ENCODE peak calls at places on chromosomes 11 and 22, in ten cellular contexts. F is nephron progenitor cell, V is cardiac fibroblast, X is fibroblast of mammary gland, J is mesothelial cell of epicardium, A is stomach, L is HFFc6, I is BJ, G is A673, Q is mucosa of descending colon. T is an unnamed sample.

GRCh38 chr11:12245091-12245490 is 132.3 kb upstream of the PARVA start:
- DNase-seq in F (no peak), V (no peak), X (peak; percentile 61), J (no peak), A (no peak), L (no peak), I (no peak), G (no peak), Q (no peak), T (no peak)

GRCh38 chr11:2776351-2777061 is 76.7 kb upstream of the KCNQ1OT1 start:
- DNase-seq in F (no peak), V (no peak), X (no peak), J (peak; percentile 31), A (peak; percentile 24), L (no peak), I (no peak), G (no peak), Q (no peak), T (no peak)

GRCh38 chr11:23540101-23540561 is 679.9 kb upstream of the CCDC179 start:
- DNase-seq in F (peak; percentile 36), V (peak; percentile 53), X (peak; percentile 42), J (no peak), A (no peak), L (peak; percentile 21), I (no peak), G (peak; percentile 55), Q (peak; percentile 39), T (no peak)

GRCh38 chr11:120065176-120065575 is 72.7 kb downstream of the TRIM29 start:
- DNase-seq in F (no peak), V (no peak), X (no peak), J (no peak), A (no peak), L (no peak), I (no peak), G (no peak), Q (no peak), T (no peak)

GRCh38 chr22:46432164-46433068 is 96.9 kb downstream of the TRMU start:
- DNase-seq in F (no peak), V (no peak), X (no peak), J (no peak), A (peak; percentile 66), L (no peak), I (no peak), G (no peak), Q (peak; percentile 72), T (no peak)

GRCh38 chr22:29315286-29316195 is at the start of gene RASL10A:
- DNase-seq in F (peak; percentile 57), V (no peak), X (no peak), J (no peak), A (no peak), L (no peak), I (no peak), G (no peak), Q (no peak), T (no peak)

GRCh38 chr22:18091916-18092526 is 14.2 kb downstream of the PEX26 start:
- DNase-seq in F (no peak), V (peak; percentile 85), X (peak; percentile 78), J (no peak), A (peak; percentile 75), L (no peak), I (no peak), G (peak; percentile 57), Q (peak; percentile 84), T (no peak)

GRCh38 chr11:67282876-67283371 is 6.2 kb upstream of the ANKRD13D start:
- DNase-seq in F (no peak), V (no peak), X (no peak), J (no peak), A (no peak), L (no peak), I (no peak), G (no peak), Q (no peak), T (no peak)

GRCh38 chr22:46934746-46935491 is 172.5 kb downstream of the TBC1D22A start:
- DNase-seq in F (no peak), V (peak; percentile 97), X (peak; percentile 94), J (no peak), A (no peak), L (peak; percentile 83), I (peak; percentile 52), G (peak; percentile 52), Q (peak; percentile 14), T (peak; percentile 37)

GRCh38 chr11:124086447-124086846 is 28.8 kb upstream of the VWA5A start:
- DNase-seq in F (no peak), V (no peak), X (no peak), J (no peak), A (no peak), L (no peak), I (no peak), G (peak; percentile 52), Q (no peak), T (no peak)

GRCh38 chr11:12204506-12204905 is 94.1 kb downstream of the MICAL2 start:
- DNase-seq in F (no peak), V (no peak), X (no peak), J (no peak), A (no peak), L (no peak), I (no peak), G (no peak), Q (no peak), T (no peak)

GRCh38 chr11:68892576-68892975 is 11.1 kb downstream of the MRPL21 start:
- DNase-seq in F (no peak), V (no peak), X (no peak), J (no peak), A (no peak), L (no peak), I (no peak), G (no peak), Q (no peak), T (no peak)

GRCh38 chr11:13354335-13354734 is 76.7 kb downstream of the BMAL1 start:
- DNase-seq in F (no peak), V (peak; percentile 44), X (peak; percentile 22), J (no peak), A (no peak), L (peak; percentile 17), I (no peak), G (peak; percentile 34), Q (peak; percentile 64), T (no peak)

GRCh38 chr11:71182791-71183556 is 69.4 kb downstream of the SHANK2 start:
- DNase-seq in F (no peak), V (no peak), X (no peak), J (no peak), A (no peak), L (no peak), I (no peak), G (no peak), Q (no peak), T (no peak)

GRCh38 chr22:31495343-31495742 is 993 bp upstream of the SFI1 start:
- DNase-seq in F (no peak), V (no peak), X (no peak), J (no peak), A (no peak), L (no peak), I (no peak), G (no peak), Q (no peak), T (no peak)

GRCh38 chr22:31492151-31492550 is 2.5 kb upstream of the EIF4ENIF1 start:
- DNase-seq in F (no peak), V (no peak), X (no peak), J (no peak), A (no peak), L (no peak), I (no peak), G (no peak), Q (no peak), T (no peak)

GRCh38 chr22:31497148-31497938 is 1.0 kb downstream of the SFI1 start:
- DNase-seq in F (no peak), V (no peak), X (no peak), J (no peak), A (no peak), L (no peak), I (no peak), G (no peak), Q (no peak), T (no peak)

GRCh38 chr22:31496735-31497146 is 405 bp downstream of the SFI1 start:
- DNase-seq in F (peak; percentile 35), V (peak; percentile 22), X (no peak), J (no peak), A (no peak), L (no peak), I (no peak), G (peak; percentile 42), Q (no peak), T (no peak)

GRCh38 chr22:31496007-31496734 is at the start of gene SFI1:
- DNase-seq in F (peak; percentile 93), V (peak; percentile 88), X (peak; percentile 81), J (peak; percentile 95), A (peak; percentile 92), L (peak; percentile 84), I (peak; percentile 52), G (peak; percentile 96), Q (peak; percentile 93), T (peak; percentile 65)
- TF ChIP-seq CTCF in F (no peak), V (peak; percentile 37), X (peak; percentile 12), J (no peak), A (peak; percentile 29), L (peak; percentile 71), I (no peak), G (peak; percentile 47), Q (no peak), T (peak; percentile 26)

GRCh38 chr22:24432059-24432853 is 4.9 kb downstream of the ADORA2A start:
- DNase-seq in F (no peak), V (peak; percentile 72), X (peak; percentile 56), J (peak; percentile 53), A (peak; percentile 78), L (no peak), I (no peak), G (peak; percentile 32), Q (peak; percentile 69), T (no peak)
- TF ChIP-seq CTCF in F (no peak), V (no peak), X (no peak), J (no peak), A (no peak), L (no peak), I (no peak), G (no peak), Q (no peak), T (no peak)

GRCh38 chr11:62391642-62392425 is 27.0 kb upstream of the SCGB1A1 start:
- DNase-seq in F (no peak), V (no peak), X (no peak), J (no peak), A (no peak), L (no peak), I (no peak), G (no peak), Q (no peak), T (no peak)
- TF ChIP-seq CTCF in F (no peak), V (no peak), X (no peak), J (no peak), A (no peak), L (peak; percentile 39), I (no peak), G (peak; percentile 34), Q (no peak), T (no peak)

DNA sequence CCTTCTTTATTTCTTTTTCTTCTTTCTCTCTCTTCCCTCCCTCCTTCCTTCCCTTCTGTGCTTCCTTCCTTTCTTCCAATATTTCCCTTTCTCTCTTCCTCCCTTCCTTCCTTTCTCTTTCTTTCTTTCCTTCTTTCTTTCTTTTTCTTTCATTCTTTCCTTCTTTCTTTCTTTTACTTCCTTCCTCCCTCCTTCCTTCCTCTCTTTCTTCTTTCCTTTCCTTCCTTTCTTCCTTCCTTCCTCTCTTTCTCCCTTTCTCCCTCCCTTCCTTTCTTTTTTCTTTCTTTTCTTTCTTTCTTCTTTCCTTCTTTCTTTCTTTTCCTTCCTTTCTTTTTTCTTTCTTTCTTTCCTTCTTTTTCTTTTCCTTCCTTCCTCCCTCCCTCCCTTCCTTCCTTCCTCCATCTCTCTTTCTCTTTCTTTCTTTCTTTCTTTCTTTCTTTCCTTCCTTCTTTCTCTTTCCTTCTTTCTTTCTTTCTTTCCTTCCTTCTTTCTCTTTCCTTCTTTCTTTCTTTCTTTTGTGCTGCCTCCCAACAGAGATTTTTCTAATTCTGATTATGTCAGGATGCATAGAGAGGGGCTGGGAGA is 1.0 kb downstream of the APOBEC3A start:
- DNase-seq in F (no peak), V (no peak), X (no peak), J (no peak), A (no peak), L (no peak), I (no peak), G (no peak), Q (no peak), T (no peak)
- TF ChIP-seq CTCF in F (no peak), V (no peak), X (no peak), J (no peak), A (no peak), L (no peak), I (no peak), G (no peak), Q (no peak), T (no peak)

T was measured in AG09319.